ENCODE peak calls at places on chromosome 12, in eight cellular contexts. N is A549; D is CD4-positive, alpha-beta T cell; Y is upper lobe of right lung; H is AG04450; Z is transverse colon; M is heart right ventricle; T is CD8-positive, alpha-beta T cell. E is an unnamed sample.

GRCh38 chr12:93563807-93564538 is 8.5 kb upstream of the SOCS2 start:
- DNase-seq in M (no peak), D (no peak), Z (no peak), H (no peak), Y (no peak), T (no peak), N (peak; percentile 89), E (no peak)

GRCh38 chr12:103901518-103902173 is 28.6 kb upstream of the HSP90B1 start:
- DNase-seq in H (no peak), M (no peak), D (peak; percentile 50), Y (no peak), T (peak; percentile 24), N (no peak), Z (peak; percentile 18), E (no peak)

GRCh38 chr12:76236640-76237039 is 111.6 kb downstream of the BBS10 start:
- DNase-seq in Z (no peak), N (peak; percentile 73), M (no peak), Y (no peak), D (no peak), H (no peak), T (no peak), E (no peak)

GRCh38 chr12:117907108-117907689 is 61.6 kb downstream of the KSR2 start:
- DNase-seq in N (no peak), H (no peak), T (no peak), Y (no peak), Z (no peak), M (no peak), D (no peak), E (no peak)

GRCh38 chr12:105335856-105336255 is 5.4 kb downstream of the C12orf75 start:
- DNase-seq in D (no peak), Z (no peak), T (no peak), N (no peak), H (no peak), Y (no peak), M (no peak), E (no peak)

GRCh38 chr12:47797432-47797831 is 22.3 kb downstream of the HDAC7 start:
- DNase-seq in D (no peak), M (no peak), Y (no peak), N (peak; percentile 55), H (no peak), Z (peak; percentile 44), T (no peak), E (peak; percentile 69)

GRCh38 chr12:49564241-49565118 is 3.5 kb downstream of the MCRS1 start:
- DNase-seq in Y (no peak), M (no peak), N (no peak), D (no peak), Z (no peak), T (no peak), H (no peak), E (peak; percentile 51)

GRCh38 chr12:28130625-28131598 is 59.3 kb upstream of the CCDC91 start:
- DNase-seq in M (no peak), T (no peak), Y (no peak), Z (no peak), N (peak; percentile 91), H (peak; percentile 94), D (no peak), E (no peak)

DNA sequence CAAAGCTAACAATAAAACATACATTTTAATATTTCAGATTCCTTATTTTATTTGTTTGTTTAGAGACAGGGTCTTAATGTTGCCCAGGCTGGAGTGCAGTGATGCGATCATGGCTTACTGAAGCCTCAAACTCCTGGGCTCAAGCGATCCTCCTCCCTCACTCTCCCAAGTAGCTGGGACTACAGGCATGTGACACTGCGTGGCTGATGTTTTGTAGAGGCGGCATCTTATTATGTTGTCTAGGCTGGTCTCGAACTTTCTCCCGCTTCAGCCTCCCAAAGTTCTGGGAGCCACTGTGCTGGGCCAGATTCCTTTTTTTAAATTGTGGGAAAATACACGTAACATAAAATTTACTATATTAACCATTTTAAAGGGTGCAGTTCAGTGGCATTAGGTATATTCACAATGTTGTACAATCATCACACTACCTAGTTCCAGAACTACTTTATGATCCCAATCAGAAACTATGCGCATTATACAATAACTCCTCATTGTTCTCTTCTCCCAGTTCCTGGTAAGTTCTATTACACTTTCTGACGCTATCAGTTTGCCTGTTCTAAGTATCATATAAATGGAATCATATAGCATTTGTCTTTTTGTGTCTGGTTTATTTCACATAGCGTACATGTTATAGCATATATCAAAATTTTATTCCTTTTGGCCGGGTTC is 40.3 kb downstream of the ADIPOR2 start:
- DNase-seq in D (no peak), Y (no peak), Z (no peak), N (no peak), T (no peak), H (no peak), M (no peak), E (no peak)
- H3K9me3 ChIP-seq in D (no peaks in the 10 kb centered on the region), Y (no peaks in the 10 kb centered on the region), Z (no peaks in the 10 kb centered on the region), N (no peaks in the 10 kb centered on the region), T (no peaks in the 10 kb centered on the region), H (no peaks in the 10 kb centered on the region), M (no peaks in the 10 kb centered on the region), E (no peaks in the 10 kb centered on the region)

DNA sequence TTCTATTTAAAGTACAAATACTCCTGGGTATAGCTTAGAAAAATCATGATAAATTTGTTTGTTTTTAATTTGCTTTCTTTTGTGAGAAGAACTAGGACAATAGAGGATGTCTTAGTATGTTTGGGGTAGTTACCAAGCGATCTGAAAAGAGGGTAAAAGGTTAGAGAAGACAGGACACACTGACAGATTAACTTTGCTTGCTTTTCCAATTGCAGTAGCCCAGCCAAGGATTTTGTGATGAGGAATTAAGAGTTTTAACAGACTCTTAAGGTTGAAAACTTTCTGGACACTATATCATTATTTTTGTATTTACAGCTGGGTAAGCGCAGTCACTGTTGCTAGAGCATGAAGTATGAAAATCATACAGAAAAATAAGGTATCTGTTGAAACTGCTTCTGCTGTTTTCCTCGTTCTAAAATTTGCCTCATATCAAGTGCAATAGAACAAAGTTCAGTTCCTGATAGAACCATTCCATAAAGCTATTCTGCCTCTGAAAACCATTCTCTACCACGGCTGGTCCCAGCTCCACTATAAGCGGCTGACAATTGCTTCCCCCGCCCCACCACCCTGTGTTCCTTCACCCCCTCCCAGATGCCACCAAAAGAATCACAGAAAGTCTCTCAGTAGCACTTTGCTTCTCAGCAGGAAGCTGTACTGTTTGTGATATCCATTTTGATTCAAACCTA is 413.4 kb downstream of the BCAT1 start:
- DNase-seq in N (no peak), Y (no peak), M (no peak), D (no peak), Z (no peak), T (no peak), H (no peak), E (no peak)
- TF ChIP-seq CTCF in N (no peak), Y (no peak), M (no peak), D (no peak), Z (no peak), T (no peak), H (no peak), E (no peak)

DNA sequence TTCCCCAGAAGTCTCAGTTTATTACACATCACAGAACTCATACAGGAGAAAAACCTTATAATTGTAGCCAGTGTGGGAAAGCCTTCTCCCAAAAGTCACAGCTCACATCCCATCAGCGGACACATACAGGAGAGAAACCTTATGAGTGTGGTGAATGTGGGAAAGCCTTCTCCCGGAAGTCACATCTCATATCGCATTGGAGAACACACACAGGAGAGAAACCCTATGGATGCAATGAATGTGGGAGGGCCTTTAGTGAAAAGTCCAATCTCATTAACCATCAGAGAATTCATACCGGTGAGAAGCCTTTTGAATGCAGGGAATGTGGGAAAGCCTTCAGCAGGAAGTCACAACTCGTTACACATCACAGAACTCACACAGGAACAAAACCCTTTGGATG is 20.1 kb downstream of the ZNF84 start:
- DNase-seq in Y (no peak), D (no peak), Z (no peak), H (no peak), M (no peak), T (no peak), N (peak; percentile 29), E (no peak)
- H3K9me3 ChIP-seq in Y (peaks cover 99% of the 10 kb centered on the region), D (peaks cover 82% of the 10 kb centered on the region), Z (peaks cover 96% of the 10 kb centered on the region), H (peaks cover 35% of the 10 kb centered on the region), M (peaks cover 100% of the 10 kb centered on the region), T (peaks cover 79% of the 10 kb centered on the region), N (peaks cover 100% of the 10 kb centered on the region), E (peaks cover 76% of the 10 kb centered on the region)

GRCh38 chr12:12091977-12092663 is 21.4 kb downstream of the BCL2L14 start:
- DNase-seq in Y (no peak), T (no peak), D (no peak), Z (peak; percentile 17), M (no peak), N (no peak), H (no peak), E (no peak)
- TF ChIP-seq CTCF in Y (no peak), T (no peak), D (no peak), Z (no peak), M (no peak), N (no peak), H (no peak), E (no peak)

GRCh38 chr12:3564861-3565260 is 73.9 kb downstream of the PRMT8 start:
- DNase-seq in D (no peak), Y (no peak), M (no peak), T (no peak), H (no peak), Z (no peak), N (no peak), E (no peak)
- H3K9me3 ChIP-seq in D (no peaks in the 10 kb centered on the region), Y (no peaks in the 10 kb centered on the region), M (no peaks in the 10 kb centered on the region), T (no peaks in the 10 kb centered on the region), H (no peaks in the 10 kb centered on the region), Z (no peaks in the 10 kb centered on the region), N (peaks cover 2% of the 10 kb centered on the region), E (no peaks in the 10 kb centered on the region)

GRCh38 chr12:53481108-53481442 is 18.2 kb downstream of the MAP3K12 start:
- DNase-seq in M (no peak), N (no peak), H (no peak), Z (no peak), D (no peak), T (no peak), Y (no peak), E (no peak)

GRCh38 chr12:53482626-53483165 is 16.6 kb downstream of the MAP3K12 start:
- DNase-seq in Y (peak; percentile 69), N (no peak), Z (no peak), H (no peak), D (no peak), T (no peak), M (no peak), E (peak; percentile 80)

GRCh38 chr12:53483225-53483978 is 15.9 kb downstream of the MAP3K12 start:
- DNase-seq in T (no peak), H (no peak), Y (peak; percentile 44), Z (peak; percentile 44), M (no peak), D (no peak), N (no peak), E (peak; percentile 42)

GRCh38 chr12:53480425-53481107 is 18.7 kb downstream of the MAP3K12 start:
- DNase-seq in D (no peak), H (no peak), T (no peak), Z (no peak), N (no peak), Y (no peak), M (no peak), E (no peak)

DNA sequence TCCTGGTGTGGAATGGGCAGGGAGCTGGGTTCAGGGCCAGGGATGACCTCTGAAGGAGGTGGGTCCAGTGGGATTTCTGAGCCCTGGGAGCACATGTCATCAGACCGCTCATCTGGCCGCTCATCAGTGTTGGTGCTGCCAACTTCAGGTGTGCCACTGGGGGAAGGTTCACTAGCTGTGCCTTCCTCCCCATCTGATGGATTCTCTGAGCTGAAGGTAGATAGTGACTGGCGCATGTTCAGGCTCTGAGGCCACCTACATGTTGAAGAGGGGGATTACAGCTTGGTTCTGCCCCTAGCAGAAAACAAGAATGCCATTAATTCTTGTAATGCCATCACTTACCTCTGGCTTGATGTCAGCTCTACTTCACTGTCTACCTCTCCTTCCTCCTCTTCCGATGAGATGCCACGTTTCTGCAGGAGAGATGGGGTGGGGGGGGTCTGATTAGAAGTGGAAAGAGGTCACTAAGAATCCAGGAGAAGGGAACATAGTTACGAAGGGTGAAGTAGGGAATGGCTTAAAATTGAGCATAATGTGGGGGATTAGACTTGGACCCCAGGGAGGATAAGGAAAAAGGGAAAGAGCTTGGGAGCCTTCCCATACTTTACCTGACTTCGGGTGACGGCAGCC is 17.2 kb downstream of the MAP3K12 start:
- DNase-seq in M (no peak), N (peak; percentile 62), T (no peak), H (no peak), D (no peak), Z (no peak), Y (peak; percentile 40), E (peak; percentile 56)
- TF ChIP-seq CTCF in M (no peak), N (peak; percentile 4), T (peak; percentile 34), H (peak; percentile 31), D (no peak), Z (no peak), Y (peak; percentile 12), E (no peak)

E was measured in kidney.